ENCODE peak calls at places on chromosomes 5 and 9, in seven cellular contexts. B is GM12891, I is H1, M is GM12878, A is HepG2, P is SK-N-SH, X is K562. Q is an unnamed sample.

GRCh38 chr5:10635257-10635860 is 71.5 kb downstream of the ANKRD33B start:
- DNase-seq in B (peak), I (peak), M (peak), A (no peak), P (no peak), X (no peak), Q (peak)

GRCh38 chr5:89556215-89557009 is 673.4 kb upstream of the MEF2C start:
- DNase-seq in B (no peak), I (no peak), M (no peak), A (no peak), P (no peak), X (peak), Q (no peak)

GRCh38 chr5:139251281-139251687 is 42.3 kb upstream of the MATR3 start:
- DNase-seq in B (peak), I (no peak), M (peak), A (no peak), P (no peak), X (peak), Q (peak)

GRCh38 chr5:53779541-53779981 is 219.1 kb downstream of the NDUFS4 start:
- DNase-seq in B (no peak), I (no peak), M (no peak), A (no peak), P (peak), X (no peak), Q (no peak)

GRCh38 chr9:114153761-114154596 is 1.4 kb upstream of the COL27A1 start:
- DNase-seq in B (no peak), I (peak), M (no peak), A (peak), P (peak), X (no peak), Q (no peak)

GRCh38 chr5:92704590-92704989 is 876.4 kb downstream of the NR2F1-AS1 start:
- DNase-seq in B (no peak), I (no peak), M (no peak), A (no peak), P (no peak), X (no peak), Q (no peak)

GRCh38 chr9:93659837-93660177 is 83.4 kb downstream of the PHF2 start:
- DNase-seq in B (no peak), I (no peak), M (no peak), A (no peak), P (no peak), X (no peak), Q (no peak)

GRCh38 chr9:121226186-121226585 is 24.5 kb upstream of the RAB14 start:
- DNase-seq in B (no peak), I (no peak), M (no peak), A (no peak), P (no peak), X (no peak), Q (no peak)

GRCh38 chr5:146111409-146111808 is 6.0 kb upstream of the PLAC8L1 start:
- DNase-seq in B (no peak), I (no peak), M (no peak), A (no peak), P (no peak), X (peak), Q (no peak)

GRCh38 chr5:72608297-72608696 is 101.1 kb upstream of the ZNF366 start:
- DNase-seq in B (no peak), I (no peak), M (no peak), A (no peak), P (peak), X (no peak), Q (no peak)

GRCh38 chr9:79165006-79165405 is 406.8 kb upstream of the TLE4 start:
- DNase-seq in B (no peak), I (no peak), M (no peak), A (no peak), P (no peak), X (no peak), Q (no peak)

DNA sequence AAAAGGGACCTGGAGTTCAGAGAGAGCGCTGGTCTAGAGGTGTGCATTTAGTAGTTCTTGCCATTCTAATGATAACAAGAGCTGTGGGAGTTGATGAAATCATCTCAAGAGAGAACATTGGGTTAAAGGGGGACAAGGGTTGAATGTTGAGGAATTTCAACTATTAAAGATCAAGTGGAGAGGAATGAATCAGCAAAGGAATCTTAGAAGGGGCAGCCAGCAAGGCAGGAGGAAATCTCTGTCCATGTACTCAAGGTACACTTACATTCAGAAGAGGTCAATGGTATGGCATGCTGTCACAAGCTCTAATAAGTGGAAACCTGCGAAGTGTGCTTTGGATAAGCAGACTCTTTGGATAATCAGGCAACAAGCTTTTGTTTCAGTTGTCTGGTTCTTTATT is 320.4 kb upstream of the CD180 start:
- DNase-seq in B (no peak), I (no peak), M (no peak), A (no peak), P (no peak), X (no peak), Q (no peak)
- TF ChIP-seq POLR2AphosphoS5 in B (no peak), I (no peak), M (no peak), A (no peak), P (no peak), X (no peak), Q (no peak)

DNA sequence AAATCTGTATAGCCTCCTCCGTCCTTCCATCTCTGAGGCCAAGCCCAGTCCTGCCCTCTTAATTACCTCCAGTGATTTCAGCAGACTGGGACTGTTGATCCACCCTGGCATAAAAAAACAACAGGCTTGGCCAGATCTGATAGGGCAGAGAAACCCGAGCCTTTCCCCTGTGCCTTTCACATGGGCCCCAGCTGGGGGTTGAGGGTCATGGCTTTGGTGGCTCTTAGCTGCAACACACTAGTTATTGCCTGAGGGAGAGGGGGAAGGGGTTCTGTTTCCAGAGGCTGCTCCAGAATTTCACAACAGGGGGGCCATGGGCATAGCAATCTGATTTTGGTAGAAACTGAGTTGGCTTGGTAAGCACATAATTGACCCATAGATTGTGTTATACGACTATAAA is 21.2 kb upstream of the PANK3 start:
- DNase-seq in B (no peak), I (peak), M (no peak), A (peak), P (peak), X (no peak), Q (no peak)
- TF ChIP-seq TAF1 in B (no peak), I (no peak), M (no peak), A (no peak), P (no peak), X (no peak), Q (no peak)

GRCh38 chr9:34254141-34254913 is 74.7 kb downstream of the KIF24 start:
- DNase-seq in B (no peak), I (no peak), M (no peak), A (no peak), P (no peak), X (no peak), Q (no peak)
- TF ChIP-seq POLR2AphosphoS5 in B (no peak), I (no peak), M (no peak), A (no peak), P (no peak), X (no peak), Q (no peak)

GRCh38 chr9:136281421-136282271 is 22.2 kb downstream of the CCDC187 start:
- DNase-seq in B (no peak), I (no peak), M (no peak), A (no peak), P (no peak), X (no peak), Q (no peak)
- TF ChIP-seq TAF1 in B (no peak), I (no peak), M (no peak), A (no peak), P (no peak), X (no peak), Q (no peak)

GRCh38 chr5:109313123-109313522 is 96.7 kb downstream of the PJA2 start:
- DNase-seq in B (no peak), I (no peak), M (no peak), A (no peak), P (no peak), X (no peak), Q (no peak)

GRCh38 chr5:109307996-109308395 is 101.8 kb downstream of the PJA2 start:
- DNase-seq in B (no peak), I (no peak), M (no peak), A (no peak), P (no peak), X (no peak), Q (no peak)

GRCh38 chr5:109312695-109313094 is 97.1 kb downstream of the PJA2 start:
- DNase-seq in B (no peak), I (no peak), M (no peak), A (no peak), P (no peak), X (no peak), Q (no peak)

GRCh38 chr5:109310315-109310714 is 99.5 kb downstream of the PJA2 start:
- DNase-seq in B (no peak), I (no peak), M (no peak), A (no peak), P (no peak), X (no peak), Q (no peak)

DNA sequence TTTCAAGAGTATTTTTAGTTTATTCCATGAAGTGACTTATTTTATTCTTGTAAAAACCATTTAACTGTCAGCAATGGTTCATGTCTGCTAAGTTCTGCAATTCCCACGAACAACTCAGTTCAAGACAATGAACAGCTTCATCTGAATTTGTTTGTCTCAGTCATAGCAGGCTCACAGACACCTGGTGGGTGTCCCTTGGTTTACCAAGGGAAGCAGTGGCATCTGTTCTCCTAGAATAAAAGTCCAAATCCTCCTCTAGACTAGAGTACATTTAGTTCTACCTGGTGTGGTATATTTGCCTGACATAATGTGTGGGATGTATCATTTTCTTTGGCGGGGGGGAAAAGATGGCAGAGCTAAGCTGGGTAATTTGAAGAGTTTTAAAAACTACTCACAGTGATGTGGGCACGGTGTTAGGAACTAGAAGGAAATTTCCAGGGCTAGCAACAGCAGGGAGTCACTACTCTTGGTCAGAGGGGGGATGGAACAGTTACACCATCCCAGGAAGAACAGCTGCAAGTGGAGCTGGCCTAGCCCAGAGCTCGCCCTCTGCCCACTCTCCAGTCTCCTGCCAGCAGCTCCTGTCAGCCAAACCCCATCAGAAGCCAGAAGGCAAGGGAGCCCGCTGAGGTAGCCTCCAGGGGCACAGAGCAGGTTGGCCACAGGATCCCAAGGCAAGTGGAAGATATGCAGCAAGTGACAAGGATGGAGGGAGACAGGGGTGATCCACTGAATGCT is 100.3 kb downstream of the PJA2 start:
- DNase-seq in B (no peak), I (no peak), M (no peak), A (no peak), P (no peak), X (no peak), Q (no peak)
- TF ChIP-seq POLR2AphosphoS5 in B (no peak), I (no peak), M (no peak), A (no peak), P (no peak), X (no peak), Q (no peak)

GRCh38 chr5:173727839-173728778 is 111.7 kb upstream of the BOD1 start:
- DNase-seq in B (no peak), I (no peak), M (no peak), A (peak), P (no peak), X (no peak), Q (no peak)
- TF ChIP-seq TAF1 in B (no peak), I (no peak), M (no peak), A (no peak), P (no peak), X (no peak), Q (no peak)

GRCh38 chr9:14066032-14066431 is 247.9 kb downstream of the NFIB start:
- DNase-seq in B (no peak), I (no peak), M (no peak), A (no peak), P (no peak), X (no peak), Q (no peak)
- TF ChIP-seq POLR2AphosphoS5 in B (no peak), I (no peak), M (no peak), A (no peak), P (no peak), X (no peak), Q (no peak)

DNA sequence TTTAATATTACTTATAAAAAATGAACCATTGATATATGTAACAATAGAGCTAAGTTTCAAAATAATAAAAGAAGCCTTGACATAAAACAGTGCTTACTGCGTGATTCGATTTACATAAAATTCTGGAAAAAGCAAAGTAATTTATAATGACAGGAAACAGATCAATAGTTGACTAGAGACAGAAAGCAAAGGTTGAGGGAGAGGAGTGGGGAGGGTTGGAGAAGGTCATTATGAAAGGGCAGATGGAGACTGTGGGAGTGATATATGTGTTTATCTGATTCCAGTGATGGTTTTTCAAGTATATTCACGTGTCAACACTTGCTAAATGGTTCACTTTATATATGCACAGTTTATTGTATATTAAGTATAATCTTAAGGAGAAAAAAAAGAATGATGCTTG is 1885.7 kb upstream of the NUDT12 start:
- DNase-seq in B (no peak), I (no peak), M (no peak), A (no peak), P (no peak), X (no peak), Q (no peak)
- TF ChIP-seq TAF1 in B (no peak), I (no peak), M (no peak), A (no peak), P (no peak), X (no peak), Q (no peak)

DNA sequence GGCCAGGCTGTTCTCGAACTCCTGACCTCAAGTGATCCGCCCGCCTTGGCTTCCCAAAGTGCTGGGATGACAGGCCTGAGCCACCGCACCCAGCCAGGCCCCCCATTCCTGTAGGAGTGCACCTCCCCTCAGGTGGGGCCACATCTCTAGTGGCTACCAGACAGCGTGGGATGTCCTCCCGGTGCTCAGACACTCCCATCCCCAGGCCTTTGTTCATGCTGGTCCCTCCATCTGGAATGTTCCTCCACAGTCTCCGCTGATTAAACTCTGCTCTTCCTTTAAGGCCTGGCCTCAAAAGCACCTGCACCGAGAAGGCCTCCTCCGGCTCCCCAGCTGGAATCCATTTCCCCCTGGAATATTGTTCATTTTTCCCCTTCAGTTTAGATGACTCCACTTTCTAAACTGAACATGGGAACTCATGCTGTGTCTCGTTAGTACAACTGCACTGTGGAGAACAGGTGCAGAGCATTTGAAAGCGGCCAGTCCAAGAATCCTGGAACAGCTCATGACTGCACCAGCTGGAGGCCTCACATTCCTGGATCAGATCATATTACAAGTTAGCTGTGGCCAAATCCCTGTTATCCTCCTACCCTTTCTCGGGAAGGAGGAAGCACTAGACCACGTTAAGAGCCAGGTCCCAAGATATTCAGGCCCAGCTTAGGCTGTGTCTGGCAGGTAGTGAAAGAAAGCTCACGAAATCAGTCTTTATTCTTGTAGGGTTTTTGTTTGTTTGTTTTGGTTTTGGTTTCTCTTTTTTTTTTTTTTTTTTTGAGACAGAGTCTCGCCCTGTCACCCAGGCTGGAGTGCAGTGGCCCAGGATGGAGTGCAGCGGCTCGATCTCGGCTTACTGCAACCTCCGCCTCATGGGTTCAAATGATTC is 10.8 kb upstream of the PRRC2B start:
- DNase-seq in B (no peak), I (peak), M (no peak), A (peak), P (no peak), X (no peak), Q (no peak)
- TF ChIP-seq POLR2AphosphoS5 in B (no peak), I (no peak), M (no peak), A (no peak), P (no peak), X (no peak), Q (no peak)

GRCh38 chr9:96612105-96612965 is 7.3 kb downstream of the CDC14B start:
- DNase-seq in B (no peak), I (no peak), M (no peak), A (peak), P (peak), X (no peak), Q (no peak)
- TF ChIP-seq TAF1 in B (no peak), I (no peak), M (no peak), A (no peak), P (no peak), X (no peak), Q (no peak)